ENCODE peak calls at places on chromosomes 7 and 10, in nine cellular contexts. V, X, E, O, A, Z, J, B and W are unnamed samples.
A peak's percentile ranks its signal among the peaks of the same experiment; 100 is the strongest.

GRCh38 chr10:10865303-10865702 is 152.4 kb upstream of the CELF2 start:
- DNase-seq in B (no peak), A (no peak), V (no peak), E (no peak), Z (no peak), J (no peak), O (no peak), X (no peak), W (no peak)

GRCh38 chr7:158281441-158281840 is 306.2 kb downstream of the PTPRN2 start:
- DNase-seq in X (no peak), A (no peak), O (no peak), V (no peak), B (no peak), Z (no peak), E (no peak), J (no peak), W (no peak)

GRCh38 chr7:101377189-101377736 is 14.6 kb downstream of the COL26A1 start:
- DNase-seq in Z (no peak), E (no peak), O (no peak), J (no peak), V (no peak), X (no peak), A (no peak), B (no peak), W (no peak)

GRCh38 chr7:129730159-129730558 is 118.6 kb downstream of the NRF1 start:
- DNase-seq in E (no peak), O (no peak), V (no peak), J (no peak), Z (no peak), X (no peak), A (no peak), B (no peak), W (no peak)

GRCh38 chr10:80702143-80702542 is 164.4 kb downstream of the SH2D4B start:
- DNase-seq in J (no peak), O (no peak), E (no peak), V (no peak), B (no peak), Z (no peak), A (no peak), X (peak; percentile 29), W (no peak)

GRCh38 chr10:49310460-49310859 is 11.5 kb downstream of the C10orf71 start:
- DNase-seq in J (no peak), V (no peak), X (no peak), E (no peak), Z (no peak), O (no peak), A (no peak), B (no peak), W (no peak)

GRCh38 chr10:17428616-17429097 is 25.7 kb downstream of the ST8SIA6 start:
- DNase-seq in Z (no peak), B (peak; percentile 84), X (no peak), E (no peak), A (no peak), J (no peak), V (peak; percentile 65), O (no peak), W (no peak)

GRCh38 chr7:130415019-130415418 is 25.8 kb downstream of the CEP41 start:
- DNase-seq in B (peak; percentile 37), Z (no peak), E (no peak), X (no peak), V (no peak), J (no peak), A (no peak), O (no peak), W (no peak)

GRCh38 chr7:22809902-22810642 is 12.6 kb downstream of the TOMM7 start:
- DNase-seq in A (no peak), J (no peak), X (no peak), E (no peak), B (no peak), O (no peak), V (no peak), Z (no peak), W (no peak)

GRCh38 chr7:37683263-37684120 is at the start of gene GPR141:
- DNase-seq in J (no peak), E (no peak), O (no peak), A (no peak), Z (no peak), X (no peak), B (no peak), V (no peak), W (no peak)

GRCh38 chr7:40680657-40681056 is 545.9 kb downstream of the SUGCT start:
- DNase-seq in V (no peak), Z (peak; percentile 14), A (no peak), B (no peak), J (no peak), E (peak; percentile 40), X (no peak), O (no peak), W (no peak)

GRCh38 chr7:78225534-78225933 is 427.0 kb downstream of the PHTF2 start:
- DNase-seq in O (no peak), B (no peak), J (no peak), V (no peak), E (peak; percentile 7), A (no peak), Z (no peak), X (no peak), W (no peak)

GRCh38 chr7:111741811-111742240 is 179.5 kb upstream of the IMMP2L start:
- DNase-seq in A (peak; percentile 59), Z (peak; percentile 89), O (peak; percentile 52), E (peak; percentile 84), X (peak; percentile 21), V (peak; percentile 26), J (peak; percentile 41), B (peak; percentile 40), W (no peak)

GRCh38 chr10:133275683-133276092 is 980 bp downstream of the ADAM8 start:
- DNase-seq in O (no peak), B (peak; percentile 38), A (no peak), E (no peak), Z (no peak), V (no peak), J (no peak), X (no peak), W (no peak)